ENCODE peak calls at places on chromosomes 16 and 17, in seven cellular contexts. N, C, R, P, Z, K and F are unnamed samples.

GRCh38 chr17:81923302-81924260 is 4.0 kb downstream of the MAFG start:
- DNase-seq in N (peak; percentile 72), C (peak; percentile 77), R (peak; percentile 75), P (peak; percentile 67), Z (peak; percentile 75), K (peak; percentile 86), F (peak; percentile 87)

GRCh38 chr17:61129876-61130275 is 269.8 kb upstream of the TBX2 start:
- DNase-seq in N (peak; percentile 68), C (no peak), R (no peak), P (no peak), Z (no peak), K (no peak), F (no peak)

GRCh38 chr16:84115919-84116719 is 623 bp downstream of the MBTPS1 start:
- DNase-seq in N (peak; percentile 39), C (peak; percentile 27), R (peak; percentile 56), P (no peak), Z (peak; percentile 75), K (peak; percentile 62), F (peak; percentile 65)

GRCh38 chr16:86193528-86194193 is 294.7 kb downstream of the IRF8 start:
- DNase-seq in N (no peak), C (no peak), R (no peak), P (no peak), Z (no peak), K (no peak), F (no peak)

GRCh38 chr17:44792276-44792675 is 33.5 kb downstream of the ADAM11 start:
- DNase-seq in N (peak; percentile 73), C (no peak), R (peak; percentile 73), P (no peak), Z (no peak), K (no peak), F (no peak)

GRCh38 chr17:38892620-38893019 is 22.8 kb downstream of the LASP1 start:
- DNase-seq in N (no peak), C (no peak), R (no peak), P (no peak), Z (no peak), K (no peak), F (no peak)

GRCh38 chr16:1561836-1562235 is 28.4 kb downstream of the TMEM204 start:
- DNase-seq in N (no peak), C (no peak), R (no peak), P (no peak), Z (no peak), K (no peak), F (no peak)

GRCh38 chr16:29007865-29008593 is 23.2 kb downstream of the LAT start:
- DNase-seq in N (peak; percentile 90), C (peak; percentile 50), R (peak; percentile 85), P (no peak), Z (no peak), K (no peak), F (no peak)

GRCh38 chr17:82795615-82796014 is 43.8 kb downstream of the TBCD start:
- DNase-seq in N (no peak), C (no peak), R (no peak), P (no peak), Z (no peak), K (peak; percentile 61), F (peak; percentile 47)

GRCh38 chr16:70418274-70418992 is 20.5 kb downstream of the ST3GAL2 start:
- DNase-seq in N (no peak), C (no peak), R (no peak), P (no peak), Z (no peak), K (no peak), F (no peak)

GRCh38 chr17:64635647-64636305 is 26.3 kb downstream of the SMURF2 start:
- DNase-seq in N (peak; percentile 88), C (peak; percentile 89), R (peak; percentile 91), P (no peak), Z (no peak), K (no peak), F (no peak)

GRCh38 chr17:77145209-77145608 is 4.4 kb downstream of the SEC14L1 start:
- DNase-seq in N (no peak), C (no peak), R (no peak), P (no peak), Z (no peak), K (no peak), F (no peak)
- H3K4me1 ChIP-seq in N (peaks cover 16% of the 10 kb centered on the region), C (peaks cover 41% of the 10 kb centered on the region), R (peaks cover 5% of the 10 kb centered on the region), P (peaks cover 73% of the 10 kb centered on the region), Z (peaks cover 71% of the 10 kb centered on the region), K (peaks cover 42% of the 10 kb centered on the region), F (peaks cover 2% of the 10 kb centered on the region)

GRCh38 chr16:67924140-67924906 is 7.3 kb downstream of the CTRL start:
- DNase-seq in N (no peak), C (no peak), R (no peak), P (no peak), Z (peak; percentile 42), K (no peak), F (no peak)
- H3K4me1 ChIP-seq in N (no peaks in the 10 kb centered on the region), C (peaks cover 18% of the 10 kb centered on the region), R (no peaks in the 10 kb centered on the region), P (peaks cover 55% of the 10 kb centered on the region), Z (peaks cover 57% of the 10 kb centered on the region), K (no peaks in the 10 kb centered on the region), F (no peaks in the 10 kb centered on the region)

GRCh38 chr16:24737916-24738594 is 8.6 kb downstream of the TNRC6A start:
- DNase-seq in N (no peak), C (no peak), R (no peak), P (no peak), Z (no peak), K (no peak), F (no peak)

GRCh38 chr16:24734382-24734781 is 4.9 kb downstream of the TNRC6A start:
- DNase-seq in N (peak; percentile 72), C (no peak), R (peak; percentile 70), P (no peak), Z (no peak), K (no peak), F (no peak)

GRCh38 chr16:24738895-24739294 is 9.4 kb downstream of the TNRC6A start:
- DNase-seq in N (no peak), C (no peak), R (no peak), P (no peak), Z (no peak), K (no peak), F (no peak)

GRCh38 chr16:24737391-24737871 is 8.0 kb downstream of the TNRC6A start:
- DNase-seq in N (peak; percentile 70), C (peak; percentile 41), R (peak; percentile 70), P (no peak), Z (no peak), K (no peak), F (no peak)

DNA sequence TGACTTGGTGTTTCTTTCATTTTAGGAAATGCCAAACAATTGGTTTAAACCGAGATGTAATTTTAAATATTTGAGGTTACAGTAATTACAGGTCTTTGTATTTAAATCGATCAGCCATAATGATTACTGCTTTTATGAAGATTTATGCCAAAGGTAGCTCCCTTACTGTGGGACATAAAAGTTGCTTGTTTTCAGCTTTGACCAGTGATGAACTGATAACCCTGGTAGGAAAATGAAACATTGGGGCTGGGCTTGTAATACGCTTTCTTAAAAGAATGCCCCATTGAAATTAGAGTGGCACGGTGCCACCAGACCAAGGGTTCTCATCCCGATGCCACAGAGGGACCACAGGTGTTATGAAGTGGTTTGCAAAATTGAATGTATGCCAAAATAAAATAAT is 7.3 kb downstream of the TNRC6A start:
- DNase-seq in N (no peak), C (no peak), R (no peak), P (no peak), Z (no peak), K (no peak), F (no peak)
- H3K4me1 ChIP-seq in N (peaks cover 28% of the 10 kb centered on the region), C (peaks cover 21% of the 10 kb centered on the region), R (peaks cover 12% of the 10 kb centered on the region), P (peaks cover 100% of the 10 kb centered on the region), Z (peaks cover 78% of the 10 kb centered on the region), K (peaks cover 96% of the 10 kb centered on the region), F (no peaks in the 10 kb centered on the region)

GRCh38 chr17:56599566-56599965 is 6.1 kb downstream of the NOG start:
- DNase-seq in N (no peak), C (no peak), R (no peak), P (no peak), Z (no peak), K (no peak), F (no peak)
- H3K4me1 ChIP-seq in N (peaks cover 13% of the 10 kb centered on the region), C (peaks cover 28% of the 10 kb centered on the region), R (peaks cover 3% of the 10 kb centered on the region), P (peaks cover 32% of the 10 kb centered on the region), Z (peaks cover 22% of the 10 kb centered on the region), K (peaks cover 24% of the 10 kb centered on the region), F (no peaks in the 10 kb centered on the region)

DNA sequence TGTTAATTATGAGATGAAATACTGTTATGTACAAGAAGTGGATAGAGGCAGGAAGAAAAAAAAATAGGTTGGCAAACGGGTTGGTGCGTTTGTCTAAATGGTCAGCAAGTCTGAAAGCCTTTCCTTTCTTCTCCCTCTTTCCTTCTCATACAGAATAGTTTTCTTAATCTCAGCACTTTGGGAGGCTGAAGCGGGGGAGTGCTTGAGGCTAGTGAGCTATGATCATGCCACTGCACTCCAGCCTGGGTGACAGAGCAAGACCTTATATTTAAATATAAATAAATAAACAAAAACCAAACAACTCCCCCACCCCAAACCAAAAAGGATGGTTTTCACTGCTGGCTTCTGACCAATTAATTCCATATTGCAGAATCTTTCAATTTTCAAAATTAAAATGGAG is 74.7 kb upstream of the CORO6 start:
- DNase-seq in N (no peak), C (no peak), R (no peak), P (no peak), Z (no peak), K (no peak), F (no peak)
- H3K4me1 ChIP-seq in N (peaks cover 9% of the 10 kb centered on the region), C (peaks cover 4% of the 10 kb centered on the region), R (peaks cover 3% of the 10 kb centered on the region), P (peaks cover 39% of the 10 kb centered on the region), Z (peaks cover 5% of the 10 kb centered on the region), K (peaks cover 18% of the 10 kb centered on the region), F (no peaks in the 10 kb centered on the region)

DNA sequence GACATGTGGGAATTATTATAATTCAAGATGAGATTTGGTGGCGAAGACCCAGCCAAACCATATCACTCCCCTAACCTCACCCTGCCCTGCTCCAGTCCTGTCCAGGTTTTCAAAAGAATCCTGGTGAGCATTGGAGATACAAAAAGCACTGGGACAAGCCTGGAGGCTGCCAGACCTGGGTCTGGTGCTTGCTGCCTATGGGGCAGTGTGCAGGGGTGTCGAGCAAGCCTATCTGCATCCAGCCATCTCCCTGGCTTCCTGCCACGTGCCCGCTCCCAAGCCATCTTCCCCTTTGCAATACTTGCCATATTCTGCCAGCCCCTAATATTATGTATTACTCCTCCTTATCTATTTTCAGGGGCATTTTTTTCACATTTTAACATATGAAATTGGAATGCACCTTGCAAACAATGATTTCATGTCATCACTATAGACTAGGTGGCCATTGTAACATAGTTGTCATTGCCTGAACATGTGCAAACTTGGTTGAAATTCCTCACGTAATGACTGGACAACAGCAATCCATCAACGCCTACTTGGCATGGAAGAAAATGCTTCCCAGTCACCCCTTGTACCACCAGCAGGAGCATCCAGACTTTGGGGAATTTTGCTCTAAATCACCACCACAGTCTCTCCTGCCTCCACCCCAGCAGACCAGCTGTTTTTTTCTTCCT is 8.1 kb upstream of the KDM8 start:
- DNase-seq in N (no peak), C (no peak), R (peak; percentile 15), P (no peak), Z (no peak), K (no peak), F (no peak)
- H3K4me1 ChIP-seq in N (no peaks in the 10 kb centered on the region), C (no peaks in the 10 kb centered on the region), R (no peaks in the 10 kb centered on the region), P (no peaks in the 10 kb centered on the region), Z (peaks cover under 1% of the 10 kb centered on the region), K (peaks cover 13% of the 10 kb centered on the region), F (no peaks in the 10 kb centered on the region)

GRCh38 chr17:62596662-62597061 is 30.8 kb upstream of the MRC2 start:
- DNase-seq in N (no peak), C (no peak), R (no peak), P (no peak), Z (no peak), K (no peak), F (no peak)
- H3K4me1 ChIP-seq in N (peaks cover 7% of the 10 kb centered on the region), C (peaks cover 15% of the 10 kb centered on the region), R (no peaks in the 10 kb centered on the region), P (peaks cover 7% of the 10 kb centered on the region), Z (no peaks in the 10 kb centered on the region), K (no peaks in the 10 kb centered on the region), F (no peaks in the 10 kb centered on the region)